ENCODE peak calls at places on chromosomes 4 and X, in four cellular contexts. One of them, this sample, is unnamed.

GRCh38 chr4:787561-787981 is 38.4 kb downstream of the CPLX1 start:
- DNase-seq in HepG2: no peak
- DNase-seq in K562: no peak
- DNase-seq in H1: no peak
- DNase-seq in this sample: no peak

GRCh38 chr4:8403173-8403753 is 37.3 kb downstream of the ACOX3 start:
- DNase-seq in HepG2: peak
- DNase-seq in K562: peak
- DNase-seq in H1: peak
- DNase-seq in this sample: peak

GRCh38 chr4:6591781-6592180 is 16.8 kb downstream of the MAN2B2 start:
- DNase-seq in HepG2: no peak
- DNase-seq in K562: peak
- DNase-seq in H1: no peak
- DNase-seq in this sample: no peak

GRCh38 chr4:80266902-80267380 is 477 bp downstream of the FGF5 start:
- DNase-seq in HepG2: no peak
- DNase-seq in K562: peak
- DNase-seq in H1: no peak
- DNase-seq in this sample: no peak

GRCh38 chr4:42278709-42279324 is 118.5 kb upstream of the SHISA3 start:
- DNase-seq in HepG2: no peak
- DNase-seq in K562: peak
- DNase-seq in H1: no peak
- DNase-seq in this sample: no peak

GRCh38 chrX:95764972-95765451 is 919.6 kb upstream of the DIAPH2 start:
- DNase-seq in HepG2: peak
- DNase-seq in K562: peak
- DNase-seq in H1: peak
- DNase-seq in this sample: peak

GRCh38 chrX:24063488-24063887 is 8.7 kb downstream of the EIF2S3 start:
- DNase-seq in HepG2: no peak
- DNase-seq in K562: no peak
- DNase-seq in H1: no peak
- DNase-seq in this sample: no peak

GRCh38 chr4:26900765-26901164 is 40.1 kb downstream of the STIM2 start:
- DNase-seq in HepG2: no peak
- DNase-seq in K562: no peak
- DNase-seq in H1: no peak
- DNase-seq in this sample: no peak

GRCh38 chrX:39487166-39488006 is 610.4 kb downstream of the BCOR start:
- DNase-seq in HepG2: no peak
- DNase-seq in K562: no peak
- DNase-seq in H1: no peak
- DNase-seq in this sample: no peak

GRCh38 chr4:179663641-179664431 is 2221.6 kb upstream of the AGA start:
- DNase-seq in HepG2: no peak
- DNase-seq in K562: no peak
- DNase-seq in H1: no peak
- DNase-seq in this sample: no peak

GRCh38 chrX:70554081-70554480 is 109.4 kb downstream of the DLG3 start:
- DNase-seq in HepG2: peak
- DNase-seq in K562: peak
- DNase-seq in H1: no peak
- DNase-seq in this sample: peak
- TF ChIP-seq CTCF in HepG2: peak
- TF ChIP-seq CTCF in K562: no peak
- TF ChIP-seq CTCF in H1: no peak
- TF ChIP-seq CTCF in this sample: peak

DNA sequence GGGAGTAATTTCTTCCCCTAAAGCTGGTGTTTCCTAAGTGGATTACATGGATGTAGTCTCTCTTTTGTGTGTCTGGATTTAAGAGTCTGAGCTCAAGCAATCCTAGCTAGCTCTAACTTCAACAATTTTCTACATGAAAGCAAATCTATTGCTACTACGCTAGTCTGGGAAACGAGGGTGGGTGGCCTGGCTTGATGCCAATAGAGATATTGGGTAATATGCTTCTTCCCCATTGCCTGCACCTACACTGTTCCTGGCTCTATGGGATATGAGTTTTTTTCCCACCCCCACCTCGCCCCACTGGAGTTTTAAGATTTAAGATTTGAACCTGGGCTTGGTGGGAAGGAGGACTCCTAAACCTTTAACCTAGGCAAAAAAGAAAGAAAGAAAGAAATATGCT is 158.8 kb downstream of the RBM46 start:
- DNase-seq in HepG2: no peak
- DNase-seq in K562: no peak
- DNase-seq in H1: no peak
- DNase-seq in this sample: no peak
- TF ChIP-seq PHF8 in HepG2: no peak
- TF ChIP-seq PHF8 in K562: no peak
- TF ChIP-seq PHF8 in H1: no peak
- TF ChIP-seq PHF8 in this sample: no peak

GRCh38 chr4:101304916-101305315 is 42.4 kb downstream of the PPP3CA start:
- DNase-seq in HepG2: peak
- DNase-seq in K562: no peak
- DNase-seq in H1: no peak
- DNase-seq in this sample: no peak
- TF ChIP-seq HDAC2 in HepG2: no peak
- TF ChIP-seq HDAC2 in K562: no peak
- TF ChIP-seq HDAC2 in H1: no peak
- TF ChIP-seq HDAC2 in this sample: no peak

GRCh38 chr4:182453830-182454229 is 210.6 kb downstream of the TENM3 start:
- DNase-seq in HepG2: no peak
- DNase-seq in K562: no peak
- DNase-seq in H1: no peak
- DNase-seq in this sample: no peak

GRCh38 chr4:182447938-182448280 is 204.7 kb downstream of the TENM3 start:
- DNase-seq in HepG2: no peak
- DNase-seq in K562: no peak
- DNase-seq in H1: no peak
- DNase-seq in this sample: no peak

GRCh38 chr4:182449186-182449880 is 206.1 kb downstream of the TENM3 start:
- DNase-seq in HepG2: no peak
- DNase-seq in K562: no peak
- DNase-seq in H1: peak
- DNase-seq in this sample: peak

GRCh38 chr4:182449960-182450359 is 206.8 kb downstream of the TENM3 start:
- DNase-seq in HepG2: no peak
- DNase-seq in K562: no peak
- DNase-seq in H1: no peak
- DNase-seq in this sample: no peak

GRCh38 chr4:182448281-182449151 is 205.3 kb downstream of the TENM3 start:
- DNase-seq in HepG2: peak
- DNase-seq in K562: peak
- DNase-seq in H1: peak
- DNase-seq in this sample: peak
- TF ChIP-seq CTCF in HepG2: no peak
- TF ChIP-seq CTCF in K562: no peak
- TF ChIP-seq CTCF in H1: no peak
- TF ChIP-seq CTCF in this sample: no peak

GRCh38 chr4:73706811-73707210 is 33.6 kb upstream of the CXCL8 start:
- DNase-seq in HepG2: no peak
- DNase-seq in K562: no peak
- DNase-seq in H1: no peak
- DNase-seq in this sample: no peak

GRCh38 chr4:73705721-73706120 is 34.6 kb upstream of the CXCL8 start:
- DNase-seq in HepG2: no peak
- DNase-seq in K562: no peak
- DNase-seq in H1: no peak
- DNase-seq in this sample: no peak

GRCh38 chr4:73704314-73705055 is 35.9 kb upstream of the CXCL8 start:
- DNase-seq in HepG2: peak
- DNase-seq in K562: peak
- DNase-seq in H1: no peak
- DNase-seq in this sample: peak

GRCh38 chr4:73703320-73703719 is 37.0 kb upstream of the CXCL8 start:
- DNase-seq in HepG2: no peak
- DNase-seq in K562: peak
- DNase-seq in H1: no peak
- DNase-seq in this sample: no peak

GRCh38 chr4:73705056-73705432 is 35.3 kb upstream of the CXCL8 start:
- DNase-seq in HepG2: no peak
- DNase-seq in K562: no peak
- DNase-seq in H1: no peak
- DNase-seq in this sample: peak
- TF ChIP-seq PHF8 in HepG2: no peak
- TF ChIP-seq PHF8 in K562: no peak
- TF ChIP-seq PHF8 in H1: no peak
- TF ChIP-seq PHF8 in this sample: no peak

GRCh38 chrX:103157511-103158316 is 57.2 kb upstream of the BEX4 start:
- DNase-seq in HepG2: peak
- DNase-seq in K562: peak
- DNase-seq in H1: peak
- DNase-seq in this sample: peak
- TF ChIP-seq HDAC2 in HepG2: no peak
- TF ChIP-seq HDAC2 in K562: no peak
- TF ChIP-seq HDAC2 in H1: no peak
- TF ChIP-seq HDAC2 in this sample: no peak

DNA sequence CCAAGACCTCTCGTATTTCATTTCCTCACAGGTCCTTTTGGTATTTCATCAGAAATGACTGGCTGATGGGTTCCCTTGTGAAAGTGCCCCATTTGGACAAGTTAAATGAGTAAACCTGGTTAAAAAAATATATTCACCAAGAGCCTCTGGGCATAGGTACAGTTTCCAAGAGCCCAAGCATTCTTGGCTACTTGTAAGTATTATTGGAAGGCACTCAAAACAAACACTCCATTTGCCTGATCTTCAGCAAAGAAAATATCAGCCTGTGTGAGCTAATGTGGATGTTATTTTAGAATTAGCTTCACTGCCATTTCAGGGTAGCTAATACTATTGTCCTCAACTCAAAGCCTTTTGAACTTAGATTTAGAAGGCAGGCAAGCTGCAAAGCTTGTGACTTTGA is 177.0 kb downstream of the AMELX start:
- DNase-seq in HepG2: no peak
- DNase-seq in K562: no peak
- DNase-seq in H1: no peak
- DNase-seq in this sample: no peak
- TF ChIP-seq CTCF in HepG2: no peak
- TF ChIP-seq CTCF in K562: no peak
- TF ChIP-seq CTCF in H1: no peak
- TF ChIP-seq CTCF in this sample: no peak

GRCh38 chr4:55363618-55364420 is 17.8 kb downstream of the SRD5A3 start:
- DNase-seq in HepG2: no peak
- DNase-seq in K562: no peak
- DNase-seq in H1: no peak
- DNase-seq in this sample: no peak
- TF ChIP-seq PHF8 in HepG2: no peak
- TF ChIP-seq PHF8 in K562: no peak
- TF ChIP-seq PHF8 in H1: no peak
- TF ChIP-seq PHF8 in this sample: no peak

GRCh38 chr4:182093947-182094346 is 149.3 kb upstream of the TENM3 start:
- DNase-seq in HepG2: no peak
- DNase-seq in K562: no peak
- DNase-seq in H1: no peak
- DNase-seq in this sample: no peak

GRCh38 chr4:182089326-182089725 is 153.9 kb upstream of the TENM3 start:
- DNase-seq in HepG2: peak
- DNase-seq in K562: peak
- DNase-seq in H1: peak
- DNase-seq in this sample: no peak

GRCh38 chr4:182093431-182093831 is 149.8 kb upstream of the TENM3 start:
- DNase-seq in HepG2: no peak
- DNase-seq in K562: no peak
- DNase-seq in H1: no peak
- DNase-seq in this sample: no peak

GRCh38 chr4:182091128-182091527 is 152.1 kb upstream of the TENM3 start:
- DNase-seq in HepG2: no peak
- DNase-seq in K562: no peak
- DNase-seq in H1: no peak
- DNase-seq in this sample: no peak

DNA sequence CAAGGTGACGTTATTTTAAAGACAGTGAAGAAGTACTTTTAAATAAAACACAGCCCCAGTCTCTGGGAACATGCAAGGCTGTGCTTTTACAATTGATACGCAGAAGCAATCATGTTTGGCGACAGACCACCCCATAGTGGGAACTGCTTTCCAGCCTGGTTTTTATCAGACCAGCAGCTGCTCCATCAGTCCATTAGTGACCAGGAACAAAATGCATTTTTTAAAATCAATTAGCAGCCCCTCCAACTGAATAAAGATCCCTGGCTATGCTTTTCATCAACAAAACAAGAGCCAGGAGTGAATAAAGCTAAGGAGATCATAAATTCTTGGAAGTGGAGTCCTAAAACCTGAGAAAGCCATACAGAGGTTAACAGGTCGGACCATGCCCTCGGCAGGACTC is 153.0 kb upstream of the TENM3 start:
- DNase-seq in HepG2: no peak
- DNase-seq in K562: no peak
- DNase-seq in H1: no peak
- DNase-seq in this sample: no peak
- TF ChIP-seq HDAC2 in HepG2: no peak
- TF ChIP-seq HDAC2 in K562: no peak
- TF ChIP-seq HDAC2 in H1: no peak
- TF ChIP-seq HDAC2 in this sample: no peak